ENCODE peak calls at places on chromosomes 4 and X, in six cellular contexts. K is heart right ventricle, D is Peyer's patch, G is keratinocyte, M is fibroblast of lung, O is body of pancreas. J is an unnamed sample.

GRCh38 chr4:2058264-2059033 is 678 bp upstream of the NAT8L start:
- DNase-seq in K (no peak), G (no peak), O (no peak), D (no peak), M (no peak), J (no peak)

GRCh38 chr4:8774071-8774470 is 97.6 kb downstream of the HMX1 start:
- DNase-seq in O (no peak), G (no peak), D (peak; percentile 25), M (no peak), K (no peak), J (no peak)

GRCh38 chrX:70476166-70476933 is 31.7 kb downstream of the DLG3 start:
- DNase-seq in M (no peak), D (no peak), K (no peak), G (no peak), O (no peak), J (no peak)

GRCh38 chr4:180456928-180457327 is 1786.3 kb upstream of the TENM3 start:
- DNase-seq in O (no peak), D (no peak), M (no peak), K (no peak), G (no peak), J (no peak)

GRCh38 chr4:95129708-95130343 is 372.1 kb downstream of the BMPR1B start:
- DNase-seq in O (peak; percentile 54), G (peak; percentile 90), M (peak; percentile 99), K (peak; percentile 42), D (no peak), J (no peak)

GRCh38 chrX:17923546-17923945 is 62.4 kb upstream of the RAI2 start:
- DNase-seq in M (no peak), D (no peak), G (no peak), O (no peak), K (no peak), J (no peak)

GRCh38 chr4:112923514-112923913 is 125.9 kb upstream of the ANK2 start:
- DNase-seq in G (no peak), K (no peak), O (no peak), M (no peak), D (no peak), J (no peak)

GRCh38 chr4:188941524-188942109 is 802.4 kb downstream of the TRIML1 start:
- DNase-seq in G (peak; percentile 5), D (no peak), K (no peak), O (no peak), M (peak; percentile 98), J (no peak)

GRCh38 chrX:281166-281999 is at the start of gene PLCXD1:
- DNase-seq in O (peak; percentile 35), M (peak; percentile 66), K (no peak), G (no peak), D (no peak), J (no peak)

GRCh38 chr4:153616005-153616555 is 68.0 kb upstream of the TLR2 start:
- DNase-seq in K (no peak), G (no peak), D (no peak), O (no peak), M (no peak), J (no peak)

GRCh38 chrX:51568586-51568985 is 50.1 kb downstream of the CENPVL3 start:
- DNase-seq in O (no peak), G (no peak), D (no peak), K (no peak), M (peak; percentile 67), J (no peak)

GRCh38 chr4:1959104-1959384 is 49.7 kb downstream of the NELFA start:
- DNase-seq in K (no peak), O (no peak), G (no peak), D (no peak), M (no peak), J (no peak)

GRCh38 chr4:74583066-74583700 is 138.2 kb downstream of the AREG start:
- DNase-seq in G (no peak), D (no peak), K (no peak), O (no peak), M (peak; percentile 36), J (no peak)

GRCh38 chr4:127304356-127304755 is 328.4 kb upstream of the INTU start:
- DNase-seq in M (peak; percentile 78), G (no peak), D (no peak), O (peak; percentile 8), K (peak; percentile 8), J (no peak)

GRCh38 chrX:153381684-153382532 is 19.2 kb downstream of the PNMA6E start:
- DNase-seq in K (peak; percentile 15), O (peak; percentile 82), G (no peak), M (peak; percentile 92), D (no peak), J (no peak)

GRCh38 chr4:15882675-15883086 is 55.9 kb downstream of the FGFBP1 start:
- DNase-seq in M (peak; percentile 85), O (peak; percentile 59), K (peak; percentile 47), G (peak; percentile 85), D (peak; percentile 52), J (peak; percentile 8)

GRCh38 chr4:15003441-15003890 is 1.2 kb downstream of the CPEB2 start:
- DNase-seq in G (no peak), D (peak; percentile 82), K (peak; percentile 43), O (peak; percentile 68), M (no peak), J (no peak)

GRCh38 chr4:110900206-110900769 is 277.4 kb upstream of the PITX2 start:
- DNase-seq in M (no peak), O (no peak), K (no peak), D (no peak), G (no peak), J (no peak)

GRCh38 chr4:150987204-150987603 is 27.9 kb downstream of the LRBA start:
- DNase-seq in D (no peak), G (no peak), O (no peak), K (no peak), M (no peak), J (no peak)

GRCh38 chr4:185123479-185123878 is 19.6 kb upstream of the SLC25A4 start:
- DNase-seq in G (no peak), O (no peak), D (no peak), K (no peak), M (no peak), J (no peak)

GRCh38 chr4:185134176-185134869 is 8.7 kb upstream of the SLC25A4 start:
- DNase-seq in K (no peak), G (no peak), M (peak; percentile 77), D (no peak), O (peak; percentile 27), J (no peak)

GRCh38 chr4:185127021-185127925 is 15.8 kb upstream of the SLC25A4 start:
- DNase-seq in M (no peak), O (peak; percentile 25), G (no peak), D (no peak), K (no peak), J (no peak)

GRCh38 chr4:185122681-185123345 is 20.3 kb upstream of the SLC25A4 start:
- DNase-seq in K (no peak), M (no peak), O (no peak), G (no peak), D (no peak), J (no peak)

DNA sequence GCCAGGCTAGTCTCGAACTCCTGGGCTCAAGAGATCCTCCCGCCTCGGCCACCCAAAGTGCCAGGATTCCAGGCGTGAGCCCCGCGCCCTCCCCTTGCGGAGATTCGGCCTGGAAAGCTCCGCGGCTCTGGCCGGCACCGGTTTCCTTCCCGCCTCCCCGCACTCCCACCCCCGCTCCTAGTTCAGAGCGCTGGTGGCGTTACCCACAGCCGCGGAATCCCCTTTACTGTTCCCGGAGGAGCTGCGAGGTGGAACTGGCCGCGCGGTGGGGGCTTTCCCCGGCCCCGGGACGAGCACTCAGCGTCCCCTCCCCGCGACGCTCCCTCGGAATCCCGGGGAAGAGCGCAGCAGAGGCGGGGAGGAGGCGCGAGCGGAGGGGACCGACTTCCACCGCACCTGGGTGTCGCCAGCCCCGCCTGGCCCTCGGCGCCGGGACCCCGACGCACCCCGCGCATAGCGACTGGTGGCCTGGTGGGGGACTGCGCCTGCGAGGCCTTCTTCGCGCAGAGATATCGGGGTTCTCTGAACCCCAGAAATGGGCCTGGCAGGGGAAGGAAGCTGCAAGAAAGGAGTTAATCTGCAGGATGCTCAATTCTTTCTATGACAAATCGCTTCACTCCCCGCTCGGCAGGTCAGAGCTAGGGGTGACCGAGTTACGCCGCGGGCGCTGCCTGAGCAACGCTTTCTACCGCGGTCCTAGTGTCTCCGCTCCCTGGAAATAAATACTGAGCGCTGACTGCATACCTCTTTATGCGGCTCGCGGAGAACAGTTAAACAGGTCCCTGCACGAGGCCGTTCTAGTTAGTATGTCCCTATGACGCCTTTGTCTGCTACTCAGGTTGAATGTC is 14.6 kb upstream of the SLC25A4 start:
- DNase-seq in O (peak; percentile 26), D (no peak), G (no peak), M (no peak), K (peak; percentile 35), J (peak; percentile 36)
- H3K27ac ChIP-seq in O (peak overlapping the region; percentile 47), D (no peak overlapping the region), G (no peak overlapping the region), M (no peak overlapping the region), K (peak overlapping the region; percentile 77), J (no peak overlapping the region)

GRCh38 chr4:80126435-80126834 is 53.4 kb upstream of the ANTXR2 start:
- DNase-seq in K (no peak), D (no peak), O (no peak), M (no peak), G (no peak), J (no peak)
- H3K27ac ChIP-seq in K (no peak overlapping the region), D (no peak overlapping the region), O (no peak overlapping the region), M (no peak overlapping the region), G (peak overlapping the region; percentile 60), J (no peak overlapping the region)

GRCh38 chr4:4394644-4395043 is 7.7 kb downstream of the NSG1 start:
- DNase-seq in D (no peak), M (peak; percentile 24), G (peak; percentile 99), K (no peak), O (no peak), J (no peak)
- H3K27ac ChIP-seq in D (no peak overlapping the region), M (no peak overlapping the region), G (peak overlapping the region; percentile 49), K (no peak overlapping the region), O (no peak overlapping the region), J (no peak overlapping the region)

GRCh38 chrX:9788908-9789307 is 2.7 kb downstream of the SHROOM2 start:
- DNase-seq in K (no peak), M (peak; percentile 26), G (no peak), D (no peak), O (peak; percentile 61), J (no peak)
- H3K27ac ChIP-seq in K (no peak overlapping the region), M (no peak overlapping the region), G (no peak overlapping the region), D (no peak overlapping the region), O (no peak overlapping the region), J (no peak overlapping the region)

DNA sequence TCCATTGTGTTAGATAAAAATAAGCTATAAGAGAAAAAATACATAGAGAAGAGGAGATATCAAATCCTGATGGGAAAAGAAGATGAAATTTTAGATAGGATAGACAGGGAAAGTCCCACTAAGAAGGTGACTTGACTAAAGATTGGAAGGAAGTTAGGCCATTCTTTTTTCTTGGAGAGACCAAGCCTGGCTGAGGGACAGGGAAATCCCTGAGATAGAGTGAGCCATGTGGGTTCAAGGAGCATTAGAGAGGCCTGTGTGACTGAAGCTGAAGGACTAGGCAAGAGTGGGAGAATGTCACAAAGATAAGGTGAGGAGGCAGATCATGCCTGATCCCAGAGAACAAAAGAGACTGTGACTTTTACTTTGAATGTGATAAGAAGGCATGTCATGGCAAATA is 5.2 kb upstream of the DDX60L start:
- DNase-seq in O (no peak), K (no peak), G (no peak), M (no peak), D (no peak), J (no peak)
- H3K27ac ChIP-seq in O (no peak overlapping the region), K (no peak overlapping the region), G (no peak overlapping the region), M (no peak overlapping the region), D (no peak overlapping the region), J (no peak overlapping the region)

GRCh38 chr4:121697626-121698025 is 846 bp upstream of the ANXA5 start:
- DNase-seq in O (no peak), G (no peak), M (no peak), D (no peak), K (no peak), J (no peak)
- H3K27ac ChIP-seq in O (peak overlapping the region; percentile 96), G (peak overlapping the region; percentile 69), M (peak overlapping the region; percentile 77), D (peak overlapping the region; percentile 95), K (peak overlapping the region; percentile 99), J (no peak overlapping the region)